ENCODE peak calls at places on chromosome 19, in seven cellular contexts. I is fibroblast of the aortic adventitia; L is D721Med; V is ascending aorta; U is cardiac muscle cell; N is psoas muscle; C is CD4-positive, alpha-beta T cell. T is an unnamed sample.

GRCh38 chr19:45505151-45505995 is 1.9 kb upstream of the VASP start:
- DNase-seq in I (peak), L (no peak), V (no peak), U (no peak), N (no peak), C (no peak), T (peak)

GRCh38 chr19:29303035-29303706 is 90.2 kb upstream of the UQCRFS1 start:
- DNase-seq in I (no peak), L (no peak), V (no peak), U (no peak), N (no peak), C (no peak), T (no peak)

GRCh38 chr19:56341948-56342347 is 27.3 kb upstream of the ZSCAN5A start:
- DNase-seq in I (no peak), L (no peak), V (no peak), U (no peak), N (no peak), C (no peak), T (no peak)

GRCh38 chr19:6076675-6077463 is 33.4 kb downstream of the RFX2 start:
- DNase-seq in I (peak), L (no peak), V (no peak), U (no peak), N (peak), C (no peak), T (peak)

GRCh38 chr19:45762870-45763631 is 6.0 kb downstream of the SIX5 start:
- DNase-seq in I (no peak), L (no peak), V (no peak), U (no peak), N (no peak), C (no peak), T (no peak)

GRCh38 chr19:29285878-29286277 is 72.9 kb upstream of the UQCRFS1 start:
- DNase-seq in I (no peak), L (no peak), V (no peak), U (peak), N (no peak), C (no peak), T (no peak)

GRCh38 chr19:55912916-55913315 is 19.2 kb downstream of the NLRP13 start:
- DNase-seq in I (no peak), L (no peak), V (no peak), U (no peak), N (no peak), C (no peak), T (no peak)

GRCh38 chr19:15287496-15287895 is 44.8 kb downstream of the BRD4 start:
- DNase-seq in I (no peak), L (no peak), V (no peak), U (no peak), N (no peak), C (no peak), T (no peak)

GRCh38 chr19:45009625-45010255 is 8.5 kb downstream of the RELB start:
- DNase-seq in I (no peak), L (no peak), V (no peak), U (no peak), N (no peak), C (no peak), T (no peak)

GRCh38 chr19:53894736-53895135 is 12.7 kb downstream of the PRKCG start:
- DNase-seq in I (no peak), L (no peak), V (no peak), U (no peak), N (no peak), C (no peak), T (no peak)

GRCh38 chr19:16825312-16826168 is 3.7 kb upstream of the SIN3B start:
- DNase-seq in I (peak), L (no peak), V (no peak), U (no peak), N (peak), C (no peak), T (peak)

GRCh38 chr19:17576758-17577532 is 21.5 kb downstream of the COLGALT1 start:
- DNase-seq in I (peak), L (no peak), V (no peak), U (peak), N (no peak), C (no peak), T (peak)

GRCh38 chr19:2811221-2811722 is 8.4 kb upstream of the ZNF554 start:
- DNase-seq in I (no peak), L (peak), V (no peak), U (no peak), N (no peak), C (no peak), T (no peak)

GRCh38 chr19:39126593-39127187 is 1.1 kb downstream of the PAK4 start:
- DNase-seq in I (peak), L (no peak), V (no peak), U (no peak), N (no peak), C (no peak), T (no peak)

GRCh38 chr19:7013678-7014077 is 7.6 kb downstream of the MBD3L2B start:
- DNase-seq in I (no peak), L (no peak), V (no peak), U (no peak), N (no peak), C (no peak), T (peak)

GRCh38 chr19:45506991-45507863 is at the start of gene VASP:
- DNase-seq in I (peak), L (peak), V (peak), U (peak), N (peak), C (peak), T (peak)

GRCh38 chr19:6543866-6544347 is 13.1 kb downstream of the TNFSF9 start:
- DNase-seq in I (no peak), L (no peak), V (no peak), U (no peak), N (no peak), C (no peak), T (no peak)

GRCh38 chr19:14333101-14333871 is 48.0 kb upstream of the ADGRE5 start:
- DNase-seq in I (peak), L (no peak), V (no peak), U (peak), N (no peak), C (no peak), T (peak)

GRCh38 chr19:17246681-17247425 is 1.1 kb upstream of the NR2F6 start:
- DNase-seq in I (peak), L (no peak), V (no peak), U (no peak), N (no peak), C (no peak), T (peak)

GRCh38 chr19:42267644-42268141 is 1.4 kb upstream of the CIC start:
- DNase-seq in I (peak), L (no peak), V (no peak), U (no peak), N (no peak), C (no peak), T (peak)

GRCh38 chr19:31718041-31718440 is 368.8 kb upstream of the TSHZ3 start:
- DNase-seq in I (peak), L (no peak), V (no peak), U (no peak), N (no peak), C (no peak), T (peak)

GRCh38 chr19:8025321-8025720 is 19.9 kb upstream of the ELAVL1 start:
- DNase-seq in I (no peak), L (no peak), V (no peak), U (no peak), N (no peak), C (no peak), T (no peak)

GRCh38 chr19:23273022-23273593 is 22.9 kb upstream of the ZNF724 start:
- DNase-seq in I (peak), L (no peak), V (no peak), U (peak), N (peak), C (no peak), T (peak)

GRCh38 chr19:3350014-3350663 is 16.2 kb upstream of the NFIC start:
- DNase-seq in I (no peak), L (no peak), V (no peak), U (no peak), N (no peak), C (no peak), T (peak)

GRCh38 chr19:36686365-36687213 is 823 bp upstream of the ZNF567 start:
- DNase-seq in I (peak), L (no peak), V (no peak), U (peak), N (no peak), C (no peak), T (peak)

GRCh38 chr19:38095411-38096308 is 128.4 kb downstream of the DPF1 start:
- DNase-seq in I (peak), L (no peak), V (peak), U (peak), N (peak), C (peak), T (peak)

DNA sequence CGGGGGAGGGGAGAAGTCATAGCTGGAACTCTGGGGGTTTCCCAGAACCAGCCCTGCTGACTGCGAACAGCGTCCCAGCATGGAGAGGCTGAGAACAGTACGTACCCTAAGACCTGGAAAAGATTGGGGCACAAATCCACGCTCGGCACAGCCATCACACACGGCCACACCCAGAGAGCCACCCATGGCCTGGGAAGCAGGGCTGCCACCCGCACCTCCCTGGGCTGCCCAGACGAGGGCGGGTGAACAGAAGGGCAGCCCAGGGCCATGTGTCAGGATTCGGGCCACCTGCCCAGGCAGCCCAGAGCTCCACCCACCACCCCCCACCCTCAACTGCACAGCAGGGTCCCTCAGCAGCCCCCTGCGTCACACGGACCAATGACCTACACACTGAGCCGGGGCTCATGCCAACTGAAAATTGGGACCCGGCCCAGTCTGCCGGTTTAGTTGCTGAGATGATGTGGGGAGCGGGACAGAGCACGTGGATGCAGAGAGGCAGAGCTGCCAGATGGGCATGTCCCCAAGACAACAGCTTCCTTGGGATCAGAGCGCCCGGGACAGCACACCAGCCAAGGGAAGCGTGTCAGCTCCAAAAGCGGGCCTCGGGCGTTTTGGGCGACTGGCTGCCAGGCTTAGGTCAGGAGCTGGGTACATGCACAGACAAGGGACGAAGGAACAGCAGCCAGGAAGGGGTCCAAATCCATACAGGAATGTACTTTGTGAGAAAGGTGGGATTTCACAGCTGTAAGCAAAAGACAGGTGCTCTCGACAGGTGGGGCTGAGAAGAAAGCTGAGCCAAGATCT is 8.4 kb downstream of the UBXN6 start:
- DNase-seq in I (peak), L (no peak), V (peak), U (no peak), N (peak), C (no peak), T (no peak)
- TF ChIP-seq CTCF in I (no peak), L (no peak), V (no peak), U (no peak), N (peak), C (no peak), T (no peak)

GRCh38 chr19:1284979-1285736 is 515 bp upstream of the EFNA2 start:
- DNase-seq in I (no peak), L (no peak), V (no peak), U (peak), N (no peak), C (no peak), T (no peak)

GRCh38 chr19:1284293-1284978 is 1.2 kb upstream of the EFNA2 start:
- DNase-seq in I (no peak), L (no peak), V (no peak), U (no peak), N (no peak), C (no peak), T (no peak)

GRCh38 chr19:1286451-1286858 is 782 bp downstream of the EFNA2 start:
- DNase-seq in I (no peak), L (no peak), V (no peak), U (no peak), N (no peak), C (no peak), T (no peak)

GRCh38 chr19:1286859-1287621 is 1.4 kb downstream of the EFNA2 start:
- DNase-seq in I (no peak), L (no peak), V (no peak), U (no peak), N (no peak), C (no peak), T (no peak)

GRCh38 chr19:1285737-1286360 is at the start of gene EFNA2:
- DNase-seq in I (no peak), L (no peak), V (no peak), U (peak), N (no peak), C (no peak), T (no peak)
- TF ChIP-seq CTCF in I (no peak), L (no peak), V (no peak), U (no peak), N (no peak), C (no peak), T (no peak)

GRCh38 chr19:48591021-48591420 is 15.5 kb upstream of the SPACA4 start:
- DNase-seq in I (no peak), L (no peak), V (no peak), U (no peak), N (no peak), C (no peak), T (peak)
- TF ChIP-seq CTCF in I (no peak), L (no peak), V (no peak), U (peak), N (no peak), C (no peak), T (no peak)

GRCh38 chr19:51394045-51394836 is 3.9 kb upstream of the C19orf84 start:
- DNase-seq in I (peak), L (peak), V (peak), U (peak), N (peak), C (peak), T (peak)
- TF ChIP-seq CTCF in I (no peak), L (peak), V (no peak), U (peak), N (peak), C (no peak), T (peak)

DNA sequence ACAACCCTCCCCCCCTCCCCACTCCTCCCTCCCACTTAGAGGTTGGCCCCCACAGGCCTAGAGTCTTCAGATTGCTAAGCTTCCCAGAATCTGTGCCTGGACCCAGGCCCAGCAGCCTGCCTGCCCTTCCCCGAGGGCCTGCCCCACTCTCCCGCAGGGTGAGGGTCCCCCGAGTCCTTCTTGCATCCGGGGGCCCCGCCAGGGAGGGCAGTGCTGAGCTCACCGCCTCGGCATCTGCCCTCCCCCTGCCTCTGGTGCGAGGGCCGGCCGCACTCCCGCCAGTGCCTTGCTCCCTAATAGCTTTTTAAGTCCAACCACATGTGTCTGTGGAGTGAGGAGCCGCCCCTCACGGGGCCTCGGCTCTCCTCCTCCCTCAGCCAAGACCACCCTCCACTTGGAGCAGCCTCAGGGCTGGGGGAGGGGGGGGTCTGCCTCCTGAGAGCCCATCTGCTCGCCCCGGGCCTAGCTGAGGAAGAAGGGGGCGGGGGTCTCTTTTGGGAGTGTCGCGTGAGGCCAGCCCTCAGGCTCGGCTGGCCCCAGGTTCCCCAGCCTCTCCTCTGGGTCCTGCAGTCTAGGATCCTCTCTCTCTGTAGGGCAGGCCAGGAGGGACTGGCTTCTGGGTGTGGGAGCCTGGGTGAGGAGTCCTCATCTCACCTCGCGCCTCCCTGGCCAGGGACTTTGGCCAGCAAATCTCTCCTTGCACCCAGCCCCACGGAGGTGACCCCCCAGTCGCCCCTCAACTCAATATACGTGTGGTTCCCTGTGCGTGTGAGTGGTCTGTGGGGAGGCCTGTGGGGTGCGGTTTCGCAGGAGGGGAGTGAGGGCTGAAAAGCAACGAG is 47.2 kb downstream of the LYL1 start:
- DNase-seq in I (peak), L (no peak), V (peak), U (no peak), N (peak), C (no peak), T (peak)
- TF ChIP-seq CTCF in I (no peak), L (no peak), V (no peak), U (no peak), N (peak), C (no peak), T (no peak)

GRCh38 chr19:34171877-34172660 is at the start of gene LSM14A:
- DNase-seq in I (peak), L (peak), V (peak), U (peak), N (peak), C (peak), T (peak)

GRCh38 chr19:34176581-34176980 is 4.3 kb downstream of the LSM14A start:
- DNase-seq in I (no peak), L (no peak), V (no peak), U (no peak), N (no peak), C (no peak), T (no peak)

GRCh38 chr19:34172661-34173144 is 399 bp downstream of the LSM14A start:
- DNase-seq in I (no peak), L (no peak), V (no peak), U (no peak), N (peak), C (no peak), T (no peak)

GRCh38 chr19:34171539-34171876 is 796 bp upstream of the LSM14A start:
- DNase-seq in I (peak), L (no peak), V (no peak), U (no peak), N (no peak), C (peak), T (peak)

DNA sequence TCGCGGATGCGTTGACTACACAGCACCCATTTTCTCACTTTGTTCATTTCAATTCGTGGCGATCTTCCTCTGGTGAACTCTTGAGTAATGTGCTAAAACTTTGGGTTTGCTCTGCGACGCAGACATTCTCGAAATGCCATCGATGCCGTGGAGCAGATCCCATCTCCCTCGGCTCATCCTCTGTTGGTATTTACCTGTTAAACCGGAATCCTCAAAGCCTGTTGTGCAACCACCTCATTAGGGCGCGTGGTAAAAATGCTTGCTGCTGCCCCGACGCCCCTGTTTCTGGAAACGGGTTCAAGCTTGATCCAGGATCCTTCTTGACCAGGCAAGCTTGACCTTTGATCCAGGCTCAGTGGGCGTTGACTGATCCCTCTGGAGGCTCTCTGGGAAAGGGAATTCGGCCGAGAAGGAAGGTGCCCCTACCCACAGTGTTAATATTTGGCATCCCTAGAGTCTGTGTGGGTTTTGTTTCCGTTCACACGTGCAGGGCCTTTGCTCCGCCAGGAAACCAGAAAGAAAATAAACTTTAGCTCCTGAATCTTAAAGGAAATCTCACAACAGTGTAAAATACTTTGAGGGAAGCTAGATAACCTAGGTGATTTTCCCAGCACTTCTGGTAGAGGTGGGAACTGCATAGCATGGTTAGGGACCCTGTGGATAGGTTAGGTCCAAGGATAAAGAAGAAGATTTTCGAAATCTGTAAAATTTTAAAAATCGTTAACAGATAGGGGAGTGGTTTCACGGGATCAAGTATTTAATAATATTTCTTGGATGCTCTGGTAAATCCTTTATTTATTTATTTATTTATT is 1.0 kb downstream of the LSM14A start:
- DNase-seq in I (peak), L (no peak), V (no peak), U (peak), N (peak), C (no peak), T (peak)
- TF ChIP-seq CTCF in I (peak), L (no peak), V (no peak), U (no peak), N (no peak), C (no peak), T (no peak)

DNA sequence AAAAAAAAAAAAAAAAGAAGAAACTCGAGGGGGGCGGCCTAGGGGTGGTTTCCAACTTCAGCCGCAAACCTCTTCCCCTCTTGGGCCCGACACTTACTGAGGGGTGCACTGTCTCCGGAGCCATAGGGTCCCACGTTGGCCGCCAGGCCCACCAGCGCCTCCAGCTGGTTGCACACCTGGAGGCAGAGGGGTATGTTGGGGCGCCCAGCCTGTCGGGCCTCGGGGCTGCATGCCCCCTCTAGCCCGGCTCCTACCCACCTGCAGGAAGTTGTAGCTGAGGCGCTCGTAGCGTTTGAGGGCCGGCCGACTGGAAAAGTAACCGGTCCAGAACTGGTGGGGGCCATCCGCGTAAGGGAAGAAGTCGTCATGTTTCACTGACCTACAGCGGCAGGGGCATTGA is 8.6 kb downstream of the MAN2B1 start:
- DNase-seq in I (no peak), L (no peak), V (no peak), U (no peak), N (no peak), C (no peak), T (no peak)
- TF ChIP-seq CTCF in I (no peak), L (no peak), V (no peak), U (no peak), N (no peak), C (no peak), T (no peak)